ENCODE peak calls at places on chromosomes 1 and 21, in four cellular contexts. F, A, L and Y are unnamed samples.

GRCh38 chr21:35843911-35844667 is 216.2 kb downstream of the SETD4 start:
- DNase-seq in F (peak), A (no peak), L (no peak), Y (peak)

GRCh38 chr21:41167348-41168342 is at the start of gene BACE2:
- DNase-seq in F (peak), A (peak), L (peak), Y (peak)

GRCh38 chr1:70314706-70315304 is 39.7 kb downstream of the ANKRD13C start:
- DNase-seq in F (no peak), A (no peak), L (no peak), Y (no peak)

GRCh38 chr1:10901894-10902805 is 105.7 kb upstream of the CASZ1 start:
- DNase-seq in F (peak), A (no peak), L (no peak), Y (peak)

GRCh38 chr1:51576085-51576444 is 40.8 kb upstream of the OSBPL9 start:
- DNase-seq in F (no peak), A (no peak), L (no peak), Y (no peak)

GRCh38 chr1:91700771-91701493 is 185.0 kb downstream of the TGFBR3 start:
- DNase-seq in F (no peak), A (peak), L (no peak), Y (no peak)

GRCh38 chr1:53892911-53893310 is 1.1 kb upstream of the DIO1 start:
- DNase-seq in F (no peak), A (no peak), L (no peak), Y (no peak)

GRCh38 chr1:91901231-91901630 is 15.3 kb upstream of the TGFBR3 start:
- DNase-seq in F (no peak), A (no peak), L (no peak), Y (no peak)

GRCh38 chr1:65505547-65506325 is 85.3 kb downstream of the LEPR start:
- DNase-seq in F (no peak), A (no peak), L (no peak), Y (no peak)

GRCh38 chr1:150995896-150996295 is 10.8 kb downstream of the MINDY1 start:
- DNase-seq in F (peak), A (peak), L (no peak), Y (peak)

GRCh38 chr1:53736290-53736689 is 2.7 kb downstream of the GLIS1 start:
- DNase-seq in F (no peak), A (peak), L (no peak), Y (no peak)